ENCODE peak calls at places on chromosomes 13 and 19, in seven cellular contexts. F is SK-N-DZ, V is adrenal gland, I is neuronal stem cell, P is HT1080, U is AG04450, K is H9. Z is an unnamed sample.

GRCh38 chr13:59776924-59777690 is 386.6 kb downstream of the DIAPH3 start:
- DNase-seq in F (no peak), U (peak), V (no peak), I (no peak), K (no peak), P (peak), Z (peak)

GRCh38 chr13:87498681-87499080 is 172.5 kb upstream of the SLITRK5 start:
- DNase-seq in F (no peak), V (no peak), I (peak), U (no peak), P (peak), K (no peak), Z (peak)

GRCh38 chr19:8973501-8974091 is 36.6 kb downstream of the MUC16 start:
- DNase-seq in U (no peak), V (no peak), K (no peak), P (no peak), I (no peak), F (no peak), Z (peak)

GRCh38 chr19:56348289-56348877 is 33.7 kb upstream of the ZSCAN5A start:
- DNase-seq in P (peak), F (no peak), U (no peak), K (no peak), V (no peak), I (no peak), Z (peak)

GRCh38 chr19:18597809-18598660 is 8.6 kb downstream of the CRLF1 start:
- DNase-seq in K (no peak), U (no peak), V (no peak), I (no peak), F (peak), P (no peak), Z (no peak)

GRCh38 chr13:112968380-112968909 is 569 bp upstream of the MCF2L start:
- DNase-seq in V (no peak), K (no peak), P (no peak), F (no peak), U (no peak), I (no peak), Z (no peak)

GRCh38 chr19:42846597-42846996 is 32.9 kb downstream of the PSG1 start:
- DNase-seq in V (no peak), K (no peak), U (no peak), F (no peak), I (no peak), P (peak), Z (peak)

GRCh38 chr19:43960411-43960810 is 9.4 kb downstream of the ZNF221 start:
- DNase-seq in P (no peak), F (no peak), U (no peak), V (no peak), K (no peak), I (no peak), Z (no peak)

GRCh38 chr19:47429140-47429793 is 9.9 kb upstream of the MEIS3 start:
- DNase-seq in K (peak), V (no peak), I (no peak), U (no peak), F (no peak), P (no peak), Z (no peak)

GRCh38 chr13:79108914-79109643 is 297.0 kb downstream of the RBM26 start:
- DNase-seq in P (no peak), I (no peak), V (no peak), F (no peak), U (no peak), K (no peak), Z (no peak)

GRCh38 chr19:19426799-19427198 is 21.3 kb downstream of the GATAD2A start:
- DNase-seq in P (no peak), V (no peak), U (no peak), I (no peak), K (no peak), F (no peak), Z (no peak)

GRCh38 chr19:17074628-17075034 is 621 bp downstream of the HAUS8 start:
- DNase-seq in U (no peak), P (no peak), K (no peak), I (no peak), F (no peak), V (no peak), Z (no peak)

GRCh38 chr13:99496322-99497142 is 4.7 kb upstream of the TM9SF2 start:
- DNase-seq in V (peak), P (peak), U (no peak), F (no peak), K (peak), I (no peak), Z (peak)

GRCh38 chr13:95536629-95537241 is 15.8 kb upstream of the CLDN10 start:
- DNase-seq in K (no peak), F (no peak), U (no peak), I (no peak), P (peak), V (no peak), Z (peak)

GRCh38 chr13:48263196-48263595 is 30.2 kb downstream of the ITM2B start:
- DNase-seq in V (no peak), U (no peak), F (no peak), P (peak), K (no peak), I (no peak), Z (peak)

GRCh38 chr13:47332149-47332548 is 435.3 kb upstream of the HTR2A start:
- DNase-seq in K (no peak), F (no peak), U (no peak), I (no peak), V (no peak), P (no peak), Z (no peak)

GRCh38 chr13:44211286-44211685 is 162.3 kb upstream of the SERP2 start:
- DNase-seq in V (no peak), U (no peak), F (no peak), I (no peak), K (no peak), P (no peak), Z (no peak)

GRCh38 chr19:367561-367960 is 23.0 kb upstream of the MIER2 start:
- DNase-seq in V (no peak), P (no peak), F (no peak), U (no peak), I (no peak), K (peak), Z (no peak)

Z was measured in bronchial epithelial cell.